ENCODE peak calls at places on chromosome 10, in six cellular contexts. M is IMR-90, U is mesenchymal stem cell, L is H9, V is H1, S is trophoblast cell. J is an unnamed sample.

GRCh38 chr10:110747609-110748464 is 103.7 kb downstream of the RBM20 start:
- DNase-seq in V (no peak), U (peak), L (no peak), S (no peak), M (no peak), J (no peak)

GRCh38 chr10:104037261-104037951 is 48.3 kb downstream of the COL17A1 start:
- DNase-seq in S (no peak), U (no peak), L (no peak), M (no peak), V (no peak), J (no peak)

GRCh38 chr10:5545778-5546710 is 21.3 kb downstream of the CALML3 start:
- DNase-seq in U (peak), V (no peak), S (peak), M (peak), L (no peak), J (no peak)

GRCh38 chr10:114550756-114551290 is 107.3 kb downstream of the ABLIM1 start:
- DNase-seq in L (no peak), U (peak), V (no peak), S (peak), M (peak), J (no peak)

GRCh38 chr10:129365767-129366400 is 101.2 kb upstream of the MGMT start:
- DNase-seq in S (no peak), L (peak), M (no peak), U (no peak), V (no peak), J (no peak)

GRCh38 chr10:52066383-52066782 is 247.7 kb upstream of the DKK1 start:
- DNase-seq in U (no peak), L (peak), S (peak), V (no peak), M (no peak), J (no peak)

GRCh38 chr10:70566515-70567290 is 35.8 kb downstream of the PRF1 start:
- DNase-seq in L (no peak), S (no peak), U (no peak), V (no peak), M (no peak), J (no peak)

GRCh38 chr10:97192952-97193435 is 7.2 kb upstream of the SLIT1 start:
- DNase-seq in L (no peak), V (no peak), M (no peak), S (no peak), U (no peak), J (no peak)

GRCh38 chr10:124299726-124300125 is 119.0 kb downstream of the OAT start:
- DNase-seq in L (no peak), S (no peak), M (no peak), V (no peak), U (no peak), J (no peak)

GRCh38 chr10:11260136-11260535 is 242.5 kb downstream of the CELF2 start:
- DNase-seq in S (no peak), L (no peak), M (no peak), V (no peak), U (no peak), J (no peak)

GRCh38 chr10:103595933-103596726 is 102.6 kb downstream of the NEURL1 start:
- DNase-seq in M (no peak), V (no peak), S (no peak), U (no peak), L (no peak), J (no peak)

GRCh38 chr10:110643670-110644597 is at the start of gene RBM20:
- DNase-seq in V (no peak), S (peak), M (no peak), L (peak), U (peak), J (peak)

GRCh38 chr10:42753126-42753506 is 29.5 kb upstream of the BMS1 start:
- DNase-seq in L (peak), U (peak), S (peak), V (peak), M (peak), J (peak)

GRCh38 chr10:60606343-60607080 is 171.8 kb upstream of the CDK1 start:
- DNase-seq in V (no peak), M (peak), L (no peak), U (peak), S (peak), J (no peak)

GRCh38 chr10:43959364-43959763 is 310.7 kb upstream of the ZNF32 start:
- DNase-seq in L (no peak), U (no peak), S (no peak), V (no peak), M (no peak), J (no peak)

GRCh38 chr10:68155615-68156205 is 46.4 kb downstream of the MYPN start:
- DNase-seq in M (peak), L (no peak), V (no peak), U (peak), S (no peak), J (no peak)

GRCh38 chr10:96536129-96536528 is 22.4 kb upstream of the TLL2 start:
- DNase-seq in L (no peak), U (no peak), S (no peak), V (no peak), M (no peak), J (no peak)

GRCh38 chr10:4775808-4776207 is 50.2 kb upstream of the AKR1E2 start:
- DNase-seq in S (no peak), V (no peak), M (peak), L (no peak), U (peak), J (no peak)

GRCh38 chr10:46526682-46527038 is 29.8 kb downstream of the GPRIN2 start:
- DNase-seq in U (no peak), M (no peak), L (no peak), V (no peak), S (no peak), J (no peak)

GRCh38 chr10:79139124-79139835 is 70.5 kb downstream of the ZMIZ1 start:
- DNase-seq in M (peak), V (no peak), U (peak), S (peak), L (no peak), J (no peak)

GRCh38 chr10:125148021-125148439 is 12.3 kb downstream of the CTBP2 start:
- DNase-seq in V (no peak), M (no peak), S (no peak), L (peak), U (peak), J (no peak)

GRCh38 chr10:103982639-103983038 is 15.7 kb downstream of the SLK start:
- DNase-seq in L (peak), M (no peak), U (no peak), S (peak), V (no peak), J (peak)

GRCh38 chr10:124992462-124993344 is 50.8 kb downstream of the ZRANB1 start:
- DNase-seq in L (peak), M (peak), V (no peak), U (peak), S (peak), J (peak)

GRCh38 chr10:14954001-14954770 is at the start of gene DCLRE1C:
- DNase-seq in V (no peak), M (peak), L (peak), U (peak), S (peak), J (peak)

GRCh38 chr10:85792533-85792858 is 574.1 kb downstream of the GRID1 start:
- DNase-seq in S (no peak), M (no peak), V (no peak), U (no peak), L (no peak), J (no peak)

GRCh38 chr10:86770412-86770960 is 14.1 kb downstream of the BMPR1A start:
- DNase-seq in S (no peak), V (no peak), M (no peak), L (no peak), U (no peak), J (no peak)

GRCh38 chr10:132784582-132785432 is 1.1 kb downstream of the NKX6-2 start:
- DNase-seq in U (no peak), M (no peak), L (peak), V (no peak), S (no peak), J (no peak)

DNA sequence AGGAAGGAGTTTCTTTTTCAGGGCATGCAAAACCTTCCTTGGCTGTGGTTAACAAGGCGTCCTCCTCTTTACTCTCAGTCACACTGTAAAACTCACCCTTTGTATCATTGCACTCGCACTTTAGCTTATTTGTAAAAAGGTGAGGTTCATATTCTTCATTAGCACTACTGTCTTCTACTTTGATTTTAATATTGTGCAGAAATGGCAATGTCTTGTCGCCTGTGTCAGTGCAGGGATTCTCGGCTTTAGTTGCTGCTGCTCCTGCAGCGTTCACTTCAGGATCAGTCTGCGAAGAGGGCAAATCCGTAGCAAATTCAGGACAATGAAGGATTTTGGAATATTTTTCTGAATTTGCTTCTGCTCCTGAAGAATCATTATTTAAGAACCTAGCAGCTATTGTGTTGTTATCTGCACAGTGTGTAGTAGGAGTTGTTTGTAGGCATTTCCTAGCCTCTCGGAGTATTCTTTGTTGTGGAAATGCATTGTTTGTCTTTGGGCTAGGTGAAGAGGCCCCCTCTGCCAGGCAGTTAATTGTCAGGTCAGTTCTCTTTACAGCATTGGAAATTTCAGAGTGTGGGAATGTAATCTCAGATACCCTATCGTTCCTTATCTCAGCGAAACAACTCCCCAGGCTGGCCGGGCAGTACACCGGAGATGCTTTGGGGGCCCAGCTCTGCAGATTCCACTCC is 9.8 kb downstream of the SKIDA1 start:
- DNase-seq in U (no peak), M (no peak), L (no peak), S (no peak), V (no peak), J (no peak)
- H2BK120ac ChIP-seq in U (peak), M (no peak), L (no peak), S (peak), V (no peak), J (no peak)

GRCh38 chr10:131095109-131095580 is 216.4 kb downstream of the TCERG1L start:
- DNase-seq in L (no peak), S (peak), V (no peak), M (no peak), U (no peak), J (no peak)
- H2BK120ac ChIP-seq in L (no peak), S (peak), V (no peak), M (no peak), U (no peak), J (peak)

GRCh38 chr10:102133373-102134195 is 744 bp downstream of the PPRC1 start:
- DNase-seq in M (peak), V (no peak), U (peak), S (peak), L (no peak), J (peak)

GRCh38 chr10:102131286-102132170 is 1.3 kb upstream of the PPRC1 start:
- DNase-seq in U (peak), S (no peak), V (no peak), L (no peak), M (peak), J (no peak)

GRCh38 chr10:102134416-102134815 is 1.6 kb downstream of the PPRC1 start:
- DNase-seq in V (no peak), M (no peak), L (no peak), U (no peak), S (no peak), J (no peak)

GRCh38 chr10:102132193-102132562 is 662 bp upstream of the PPRC1 start:
- DNase-seq in V (no peak), L (no peak), S (no peak), M (no peak), U (no peak), J (no peak)

DNA sequence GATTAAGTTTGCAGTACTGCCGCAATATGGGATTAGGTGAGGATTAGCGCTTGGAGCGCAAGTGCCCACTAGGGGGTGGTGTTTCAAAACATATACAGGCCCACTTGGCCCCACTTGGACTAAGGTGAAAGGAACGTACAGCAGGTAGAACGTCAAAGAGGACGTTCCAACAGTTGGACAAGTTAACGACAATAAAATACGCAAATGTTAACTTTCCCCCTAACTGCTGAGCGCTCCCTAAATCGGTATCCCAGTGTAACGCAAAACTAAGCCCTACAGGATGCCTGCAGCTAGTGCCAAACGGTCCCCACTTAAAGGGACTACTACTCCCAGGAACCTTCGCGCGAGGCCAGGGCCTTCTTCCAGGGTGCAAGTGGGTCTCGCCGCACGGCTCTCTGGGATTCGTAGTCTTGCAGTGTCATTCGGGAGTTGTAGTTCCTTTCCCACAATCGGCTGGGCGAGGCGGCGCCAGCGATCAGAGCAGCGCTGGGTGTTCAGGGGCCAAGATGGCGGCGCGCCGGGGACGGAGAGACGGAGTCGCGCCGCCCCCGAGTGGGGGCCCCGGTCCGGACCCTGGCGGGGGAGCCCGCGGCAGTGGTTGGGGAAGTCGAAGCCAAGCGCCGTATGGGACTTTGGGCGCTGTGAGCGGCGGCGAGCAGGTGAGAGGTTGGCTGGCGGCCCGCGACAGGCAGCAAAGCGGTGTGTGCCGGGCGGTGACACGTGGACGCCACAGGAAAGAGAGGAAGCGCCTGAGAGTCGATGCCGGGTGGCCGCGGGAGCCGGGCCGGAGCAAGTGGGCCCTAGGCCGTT is at the start of gene PPRC1:
- DNase-seq in S (peak), U (peak), V (peak), L (peak), M (peak), J (peak)
- H2BK120ac ChIP-seq in S (peak), U (peak), V (peak), L (no peak), M (peak), J (no peak)

DNA sequence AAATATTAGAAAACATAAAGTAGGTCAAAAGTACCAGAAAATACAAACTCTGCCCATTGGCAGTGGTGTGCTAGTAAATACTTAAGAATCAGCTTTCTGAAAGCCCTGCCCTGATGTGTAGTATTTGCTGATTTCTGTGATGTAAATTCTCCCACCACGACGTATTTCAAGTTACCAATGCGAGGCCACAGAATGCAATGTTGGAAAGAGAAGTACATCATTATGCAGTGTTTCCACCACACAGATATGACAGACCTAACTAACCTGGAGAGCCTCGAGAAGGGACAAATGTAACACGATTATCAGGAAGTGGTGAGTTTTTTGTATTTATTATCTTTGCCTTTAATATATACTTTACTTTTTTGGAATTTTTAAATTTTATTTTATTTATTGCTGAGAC is 11.7 kb upstream of the MAP3K8 start:
- DNase-seq in V (no peak), M (no peak), L (no peak), S (peak), U (no peak), J (no peak)
- H2BK120ac ChIP-seq in V (no peak), M (no peak), L (no peak), S (no peak), U (no peak), J (no peak)

GRCh38 chr10:35643151-35643975 is 1.3 kb upstream of the FZD8 start:
- DNase-seq in U (peak), L (peak), M (peak), V (no peak), S (peak), J (peak)
- H2BK120ac ChIP-seq in U (peak), L (no peak), M (peak), V (no peak), S (no peak), J (no peak)

GRCh38 chr10:12337973-12338372 is 11.4 kb upstream of the CAMK1D start:
- DNase-seq in V (no peak), M (peak), S (no peak), L (no peak), U (peak), J (no peak)
- H2BK120ac ChIP-seq in V (no peak), M (no peak), S (no peak), L (no peak), U (no peak), J (no peak)

GRCh38 chr10:17380016-17380415 is 74.4 kb downstream of the ST8SIA6 start:
- DNase-seq in U (no peak), L (no peak), M (no peak), V (no peak), S (no peak), J (no peak)
- H2BK120ac ChIP-seq in U (no peak), L (no peak), M (no peak), V (no peak), S (no peak), J (no peak)

DNA sequence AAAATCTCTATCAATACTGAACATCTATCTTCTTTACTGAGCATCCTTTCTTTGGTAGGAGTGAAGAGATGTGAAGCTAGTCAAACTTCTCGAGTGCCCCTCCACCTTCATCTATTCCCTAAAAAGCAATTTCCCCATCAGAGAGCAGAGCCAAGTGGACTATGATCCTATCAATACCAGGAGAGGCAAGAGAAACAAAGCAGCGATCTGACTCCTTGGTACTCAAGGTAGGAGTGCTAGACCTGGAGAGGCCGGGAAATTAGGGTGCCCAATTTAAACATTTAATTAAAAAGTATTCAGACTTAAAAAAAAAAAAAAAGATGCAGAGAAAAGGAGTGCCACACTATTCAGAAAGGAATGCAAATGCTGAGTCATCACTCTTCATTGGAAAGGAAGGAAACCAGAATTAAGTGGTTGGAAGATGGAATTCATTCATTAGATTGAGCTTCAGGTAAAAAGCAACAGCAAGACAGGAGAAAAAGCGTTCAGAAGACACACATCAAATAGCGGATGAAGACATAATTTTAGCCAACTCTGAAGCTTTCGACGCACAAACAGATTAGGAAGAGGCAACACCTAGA is 1.5 kb downstream of the TIAL1 start:
- DNase-seq in S (peak), M (peak), L (no peak), U (peak), V (no peak), J (peak)
- H2BK120ac ChIP-seq in S (no peak), M (peak), L (no peak), U (peak), V (no peak), J (no peak)